ENCODE peak calls at places on chromosomes 13 and 19, in four cellular contexts. One of them, this sample, is unnamed. For H3K4me1, the result is how much of the 10 kb centered on the place peaks cover.

GRCh38 chr13:98557934-98558630 is 18.8 kb downstream of the STK24 start:
- DNase-seq in MM.1S: no peak
- DNase-seq in H9: no peak
- DNase-seq in fibroblast of lung: peak
- DNase-seq in this sample: peak

GRCh38 chr19:20879501-20879900 is 43.5 kb upstream of the ZNF85 start:
- DNase-seq in MM.1S: no peak
- DNase-seq in H9: no peak
- DNase-seq in fibroblast of lung: no peak
- DNase-seq in this sample: no peak

GRCh38 chr19:51027126-51027806 is 850 bp upstream of the KLK11 start:
- DNase-seq in H9: no peak
- DNase-seq in MM.1S: no peak
- DNase-seq in fibroblast of lung: no peak
- DNase-seq in this sample: no peak

GRCh38 chr19:18659281-18660050 is 22.6 kb downstream of the KLHL26 start:
- DNase-seq in MM.1S: no peak
- DNase-seq in H9: no peak
- DNase-seq in fibroblast of lung: peak
- DNase-seq in this sample: peak

GRCh38 chr19:45826934-45827333 is 11.8 kb upstream of the RSPH6A start:
- DNase-seq in MM.1S: no peak
- DNase-seq in H9: no peak
- DNase-seq in fibroblast of lung: no peak
- DNase-seq in this sample: no peak

GRCh38 chr19:18469245-18470107 is 31.5 kb upstream of the ISYNA1 start:
- DNase-seq in H9: peak
- DNase-seq in MM.1S: no peak
- DNase-seq in fibroblast of lung: peak
- DNase-seq in this sample: peak

GRCh38 chr19:14497347-14497921 is 1.5 kb upstream of the GIPC1 start:
- DNase-seq in fibroblast of lung: no peak
- DNase-seq in H9: no peak
- DNase-seq in MM.1S: no peak
- DNase-seq in this sample: peak

GRCh38 chr19:58021541-58022282 is 12.1 kb upstream of the ZSCAN1 start:
- DNase-seq in fibroblast of lung: peak
- DNase-seq in MM.1S: peak
- DNase-seq in H9: peak
- DNase-seq in this sample: peak

GRCh38 chr19:19539738-19540703 is 2.0 kb downstream of the CILP2 start:
- DNase-seq in H9: peak
- DNase-seq in fibroblast of lung: peak
- DNase-seq in MM.1S: no peak
- DNase-seq in this sample: peak

GRCh38 chr13:66886248-66886647 is 343.9 kb downstream of the PCDH9 start:
- DNase-seq in H9: no peak
- DNase-seq in fibroblast of lung: peak
- DNase-seq in MM.1S: no peak
- DNase-seq in this sample: no peak

GRCh38 chr13:45826741-45827140 is 24.8 kb downstream of the SIAH3 start:
- DNase-seq in MM.1S: no peak
- DNase-seq in fibroblast of lung: no peak
- DNase-seq in H9: no peak
- DNase-seq in this sample: no peak

GRCh38 chr13:31768351-31768750 is 29.0 kb downstream of the RXFP2 start:
- DNase-seq in fibroblast of lung: no peak
- DNase-seq in H9: no peak
- DNase-seq in MM.1S: no peak
- DNase-seq in this sample: no peak

GRCh38 chr19:51219307-51219706 is 5.6 kb upstream of the CD33 start:
- DNase-seq in MM.1S: no peak
- DNase-seq in fibroblast of lung: no peak
- DNase-seq in H9: no peak
- DNase-seq in this sample: no peak

GRCh38 chr13:37602743-37603381 is 4.3 kb upstream of the POSTN start:
- DNase-seq in MM.1S: no peak
- DNase-seq in H9: no peak
- DNase-seq in fibroblast of lung: peak
- DNase-seq in this sample: peak
- H3K9ac ChIP-seq in MM.1S: no peak
- H3K9ac ChIP-seq in H9: no peak
- H3K9ac ChIP-seq in fibroblast of lung: no peak
- H3K9ac ChIP-seq in this sample: no peak

GRCh38 chr13:110414283-110414682 is 107.2 kb downstream of the COL4A2 start:
- DNase-seq in fibroblast of lung: no peak
- DNase-seq in H9: no peak
- DNase-seq in MM.1S: no peak
- DNase-seq in this sample: no peak
- H3K4me1 ChIP-seq in fibroblast of lung: under half
- H3K4me1 ChIP-seq in H9: under half
- H3K4me1 ChIP-seq in MM.1S: under half
- H3K4me1 ChIP-seq in this sample: under half

GRCh38 chr19:6099037-6099436 is 11.3 kb downstream of the RFX2 start:
- DNase-seq in fibroblast of lung: no peak
- DNase-seq in MM.1S: no peak
- DNase-seq in H9: no peak
- DNase-seq in this sample: no peak

GRCh38 chr19:6101291-6101690 is 9.0 kb downstream of the RFX2 start:
- DNase-seq in MM.1S: no peak
- DNase-seq in H9: no peak
- DNase-seq in fibroblast of lung: peak
- DNase-seq in this sample: no peak

GRCh38 chr19:6098574-6098973 is 11.7 kb downstream of the RFX2 start:
- DNase-seq in H9: no peak
- DNase-seq in MM.1S: no peak
- DNase-seq in fibroblast of lung: no peak
- DNase-seq in this sample: peak

GRCh38 chr19:6100284-6100915 is 9.9 kb downstream of the RFX2 start:
- DNase-seq in fibroblast of lung: no peak
- DNase-seq in MM.1S: peak
- DNase-seq in H9: no peak
- DNase-seq in this sample: no peak

GRCh38 chr19:6099633-6100032 is 10.7 kb downstream of the RFX2 start:
- DNase-seq in H9: no peak
- DNase-seq in MM.1S: no peak
- DNase-seq in fibroblast of lung: no peak
- DNase-seq in this sample: no peak
- H3K9ac ChIP-seq in H9: no peak
- H3K9ac ChIP-seq in MM.1S: no peak
- H3K9ac ChIP-seq in fibroblast of lung: no peak
- H3K9ac ChIP-seq in this sample: no peak

GRCh38 chr19:42071247-42071646 is 1.2 kb upstream of the GRIK5 start:
- DNase-seq in fibroblast of lung: no peak
- DNase-seq in H9: no peak
- DNase-seq in MM.1S: no peak
- DNase-seq in this sample: no peak
- H3K4me1 ChIP-seq in fibroblast of lung: under half
- H3K4me1 ChIP-seq in H9: under half
- H3K4me1 ChIP-seq in MM.1S: under half
- H3K4me1 ChIP-seq in this sample: under half

DNA sequence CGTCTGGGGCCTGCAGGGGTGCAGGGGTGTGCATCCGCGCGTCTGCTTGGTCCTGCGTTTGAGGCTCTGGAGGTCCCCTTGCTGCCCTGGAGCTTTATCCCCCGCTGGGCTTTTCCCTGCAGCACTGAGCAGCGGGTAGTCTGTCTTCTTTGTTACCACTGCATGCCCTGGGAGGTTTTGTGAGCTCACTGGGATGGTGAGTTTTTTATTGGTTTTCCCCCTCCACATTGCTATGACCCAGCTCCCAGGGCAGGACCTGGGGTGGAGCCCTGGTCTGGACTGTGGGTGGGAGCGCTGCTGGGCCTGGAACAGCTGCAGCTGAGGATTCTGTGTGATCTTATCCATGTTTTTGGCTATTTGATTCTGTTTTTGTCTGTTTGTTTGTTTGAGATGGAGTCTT is 2.8 kb upstream of the ZNF628 start:
- DNase-seq in MM.1S: no peak
- DNase-seq in fibroblast of lung: peak
- DNase-seq in H9: no peak
- DNase-seq in this sample: peak
- H3K9ac ChIP-seq in MM.1S: no peak
- H3K9ac ChIP-seq in fibroblast of lung: no peak
- H3K9ac ChIP-seq in H9: no peak
- H3K9ac ChIP-seq in this sample: no peak